ENCODE peak calls at places on chromosomes 16 and 17, in five cellular contexts. One of them, this sample, is unnamed.

GRCh38 chr16:88499314-88499713 is 46.2 kb downstream of the ZFPM1 start:
- DNase-seq in naive thymus-derived CD4-positive, alpha-beta T cell: no peak
- DNase-seq in AG04450: no peak
- DNase-seq in SK-N-SH: no peak
- DNase-seq in prostate gland: no peak
- DNase-seq in this sample: no peak

GRCh38 chr17:12618557-12618956 is 47.1 kb upstream of the MYOCD start:
- DNase-seq in naive thymus-derived CD4-positive, alpha-beta T cell: no peak
- DNase-seq in prostate gland: no peak
- DNase-seq in SK-N-SH: no peak
- DNase-seq in AG04450: peak; percentile 79
- DNase-seq in this sample: no peak

GRCh38 chr16:7398536-7398935 is 65.9 kb downstream of the RBFOX1 start:
- DNase-seq in prostate gland: no peak
- DNase-seq in SK-N-SH: no peak
- DNase-seq in naive thymus-derived CD4-positive, alpha-beta T cell: no peak
- DNase-seq in AG04450: no peak
- DNase-seq in this sample: no peak

GRCh38 chr17:6514371-6514770 is 42.0 kb downstream of the PITPNM3 start:
- DNase-seq in naive thymus-derived CD4-positive, alpha-beta T cell: no peak
- DNase-seq in SK-N-SH: no peak
- DNase-seq in AG04450: no peak
- DNase-seq in prostate gland: no peak
- DNase-seq in this sample: no peak

GRCh38 chr17:61203765-61204164 is 195.9 kb upstream of the TBX2 start:
- DNase-seq in naive thymus-derived CD4-positive, alpha-beta T cell: no peak
- DNase-seq in AG04450: no peak
- DNase-seq in SK-N-SH: no peak
- DNase-seq in prostate gland: no peak
- DNase-seq in this sample: no peak

GRCh38 chr17:59786536-59787319 is 79.3 kb downstream of the VMP1 start:
- DNase-seq in prostate gland: peak; percentile 90
- DNase-seq in naive thymus-derived CD4-positive, alpha-beta T cell: no peak
- DNase-seq in SK-N-SH: peak; percentile 32
- DNase-seq in AG04450: peak; percentile 99
- DNase-seq in this sample: peak; percentile 37

GRCh38 chr17:42920922-42921321 is 20.3 kb downstream of the G6PC1 start:
- DNase-seq in AG04450: no peak
- DNase-seq in naive thymus-derived CD4-positive, alpha-beta T cell: no peak
- DNase-seq in prostate gland: no peak
- DNase-seq in SK-N-SH: no peak
- DNase-seq in this sample: no peak

GRCh38 chr17:72529386-72529785 is 408.6 kb downstream of the SOX9 start:
- DNase-seq in naive thymus-derived CD4-positive, alpha-beta T cell: no peak
- DNase-seq in SK-N-SH: no peak
- DNase-seq in AG04450: no peak
- DNase-seq in prostate gland: no peak
- DNase-seq in this sample: no peak

GRCh38 chr16:70553645-70554044 is 30.0 kb downstream of the SF3B3 start:
- DNase-seq in naive thymus-derived CD4-positive, alpha-beta T cell: no peak
- DNase-seq in prostate gland: no peak
- DNase-seq in AG04450: peak; percentile 85
- DNase-seq in SK-N-SH: no peak
- DNase-seq in this sample: no peak

GRCh38 chr17:56690441-56691291 is 97.2 kb downstream of the NOG start:
- DNase-seq in SK-N-SH: no peak
- DNase-seq in prostate gland: no peak
- DNase-seq in naive thymus-derived CD4-positive, alpha-beta T cell: no peak
- DNase-seq in AG04450: no peak
- DNase-seq in this sample: no peak

GRCh38 chr17:73228748-73229236 is 32.9 kb downstream of the CPSF4L start:
- DNase-seq in AG04450: peak; percentile 69
- DNase-seq in SK-N-SH: no peak
- DNase-seq in naive thymus-derived CD4-positive, alpha-beta T cell: no peak
- DNase-seq in prostate gland: peak; percentile 44
- DNase-seq in this sample: peak; percentile 44

GRCh38 chr16:72369273-72369672 is 197.3 kb upstream of the PMFBP1 start:
- DNase-seq in SK-N-SH: no peak
- DNase-seq in AG04450: no peak
- DNase-seq in prostate gland: no peak
- DNase-seq in naive thymus-derived CD4-positive, alpha-beta T cell: no peak
- DNase-seq in this sample: no peak

GRCh38 chr17:49729074-49729473 is 21.3 kb upstream of the SLC35B1 start:
- DNase-seq in prostate gland: no peak
- DNase-seq in AG04450: no peak
- DNase-seq in SK-N-SH: no peak
- DNase-seq in naive thymus-derived CD4-positive, alpha-beta T cell: no peak
- DNase-seq in this sample: no peak

GRCh38 chr16:3187798-3188674 is at the start of gene OR1F1:
- DNase-seq in naive thymus-derived CD4-positive, alpha-beta T cell: no peak
- DNase-seq in SK-N-SH: peak; percentile 78
- DNase-seq in prostate gland: no peak
- DNase-seq in AG04450: no peak
- DNase-seq in this sample: peak; percentile 83

GRCh38 chr16:79845006-79845733 is 244.6 kb upstream of the MAF start:
- DNase-seq in prostate gland: no peak
- DNase-seq in AG04450: no peak
- DNase-seq in SK-N-SH: no peak
- DNase-seq in naive thymus-derived CD4-positive, alpha-beta T cell: no peak
- DNase-seq in this sample: no peak

GRCh38 chr16:67395458-67396158 is 2.3 kb upstream of the TPPP3 start:
- DNase-seq in AG04450: no peak
- DNase-seq in prostate gland: no peak
- DNase-seq in naive thymus-derived CD4-positive, alpha-beta T cell: no peak
- DNase-seq in SK-N-SH: no peak
- DNase-seq in this sample: peak; percentile 71

GRCh38 chr16:88323041-88323440 is 59.7 kb upstream of the ZNF469 start:
- DNase-seq in prostate gland: no peak
- DNase-seq in naive thymus-derived CD4-positive, alpha-beta T cell: no peak
- DNase-seq in SK-N-SH: no peak
- DNase-seq in AG04450: no peak
- DNase-seq in this sample: no peak

GRCh38 chr16:79723583-79724168 is 123.1 kb upstream of the MAF start:
- DNase-seq in AG04450: no peak
- DNase-seq in SK-N-SH: no peak
- DNase-seq in prostate gland: no peak
- DNase-seq in naive thymus-derived CD4-positive, alpha-beta T cell: no peak
- DNase-seq in this sample: peak; percentile 15

GRCh38 chr17:42210046-42210445 is 15.8 kb upstream of the GHDC start:
- DNase-seq in naive thymus-derived CD4-positive, alpha-beta T cell: no peak
- DNase-seq in prostate gland: no peak
- DNase-seq in SK-N-SH: no peak
- DNase-seq in AG04450: no peak
- DNase-seq in this sample: no peak

GRCh38 chr17:16866436-16866835 is 105.5 kb downstream of the TNFRSF13B start:
- DNase-seq in prostate gland: no peak
- DNase-seq in SK-N-SH: no peak
- DNase-seq in AG04450: no peak
- DNase-seq in naive thymus-derived CD4-positive, alpha-beta T cell: no peak
- DNase-seq in this sample: no peak

GRCh38 chr17:38547439-38547838 is 58.3 kb downstream of the SRCIN1 start:
- DNase-seq in AG04450: no peak
- DNase-seq in prostate gland: no peak
- DNase-seq in SK-N-SH: no peak
- DNase-seq in naive thymus-derived CD4-positive, alpha-beta T cell: no peak
- DNase-seq in this sample: no peak

GRCh38 chr16:86996081-86996480 is 321.1 kb downstream of the C16orf95 start:
- DNase-seq in naive thymus-derived CD4-positive, alpha-beta T cell: no peak
- DNase-seq in prostate gland: no peak
- DNase-seq in SK-N-SH: no peak
- DNase-seq in AG04450: no peak
- DNase-seq in this sample: no peak

GRCh38 chr17:8158267-8159031 is 4.3 kb downstream of the VAMP2 start:
- DNase-seq in AG04450: peak; percentile 68
- DNase-seq in SK-N-SH: peak; percentile 86
- DNase-seq in prostate gland: peak; percentile 90
- DNase-seq in naive thymus-derived CD4-positive, alpha-beta T cell: peak; percentile 78
- DNase-seq in this sample: peak; percentile 92
- H3K4me3 ChIP-seq in AG04450: no peak overlapping the region
- H3K4me3 ChIP-seq in SK-N-SH: no peak overlapping the region
- H3K4me3 ChIP-seq in prostate gland: no peak overlapping the region
- H3K4me3 ChIP-seq in naive thymus-derived CD4-positive, alpha-beta T cell: no peak overlapping the region
- H3K4me3 ChIP-seq in this sample: no peak overlapping the region

GRCh38 chr17:78624461-78625216 is 47.4 kb upstream of the DNAH17 start:
- DNase-seq in prostate gland: no peak
- DNase-seq in AG04450: no peak
- DNase-seq in SK-N-SH: no peak
- DNase-seq in naive thymus-derived CD4-positive, alpha-beta T cell: no peak
- DNase-seq in this sample: no peak
- H3K4me3 ChIP-seq in prostate gland: no peak overlapping the region
- H3K4me3 ChIP-seq in AG04450: no peak overlapping the region
- H3K4me3 ChIP-seq in SK-N-SH: no peak overlapping the region
- H3K4me3 ChIP-seq in naive thymus-derived CD4-positive, alpha-beta T cell: no peak overlapping the region
- H3K4me3 ChIP-seq in this sample: no peak overlapping the region

GRCh38 chr16:77331802-77332586 is 102.8 kb downstream of the ADAMTS18 start:
- DNase-seq in SK-N-SH: no peak
- DNase-seq in prostate gland: no peak
- DNase-seq in AG04450: no peak
- DNase-seq in naive thymus-derived CD4-positive, alpha-beta T cell: no peak
- DNase-seq in this sample: no peak

GRCh38 chr16:77330332-77331043 is 104.3 kb downstream of the ADAMTS18 start:
- DNase-seq in AG04450: no peak
- DNase-seq in SK-N-SH: no peak
- DNase-seq in naive thymus-derived CD4-positive, alpha-beta T cell: no peak
- DNase-seq in prostate gland: no peak
- DNase-seq in this sample: no peak

GRCh38 chr16:77336637-77337036 is 98.2 kb downstream of the ADAMTS18 start:
- DNase-seq in AG04450: no peak
- DNase-seq in naive thymus-derived CD4-positive, alpha-beta T cell: no peak
- DNase-seq in SK-N-SH: no peak
- DNase-seq in prostate gland: no peak
- DNase-seq in this sample: no peak

GRCh38 chr16:77332792-77333191 is 102.0 kb downstream of the ADAMTS18 start:
- DNase-seq in AG04450: no peak
- DNase-seq in naive thymus-derived CD4-positive, alpha-beta T cell: no peak
- DNase-seq in SK-N-SH: no peak
- DNase-seq in prostate gland: no peak
- DNase-seq in this sample: no peak

DNA sequence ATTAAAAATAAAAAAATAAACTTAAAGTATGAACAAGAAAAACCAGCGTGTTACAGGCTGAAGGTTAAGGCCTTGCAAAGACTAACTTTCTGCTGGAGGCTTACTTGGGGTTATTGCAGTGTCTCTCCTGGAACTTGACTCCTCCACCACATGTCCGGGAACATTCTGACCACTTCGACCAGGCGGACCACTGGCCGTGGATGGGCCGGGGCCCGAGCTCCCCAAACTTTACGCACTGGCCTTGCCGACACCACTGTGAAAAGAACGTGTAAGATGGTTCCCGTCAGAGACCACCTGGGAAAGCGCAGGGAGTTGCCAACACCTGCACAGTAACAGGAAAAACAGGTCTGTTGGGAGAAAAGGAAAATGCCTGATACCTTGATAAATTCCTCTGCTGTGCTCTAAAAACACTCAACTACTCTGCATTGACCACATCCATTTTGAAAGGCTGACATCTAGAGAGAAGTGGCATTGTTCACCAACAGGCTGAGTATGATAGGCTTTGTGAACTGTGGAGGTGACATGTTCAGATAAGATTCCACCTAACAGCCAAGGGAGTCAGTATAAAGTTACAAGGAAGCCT is 99.1 kb downstream of the ADAMTS18 start:
- DNase-seq in AG04450: no peak
- DNase-seq in prostate gland: no peak
- DNase-seq in SK-N-SH: no peak
- DNase-seq in naive thymus-derived CD4-positive, alpha-beta T cell: no peak
- DNase-seq in this sample: no peak
- H3K4me3 ChIP-seq in AG04450: no peak overlapping the region
- H3K4me3 ChIP-seq in prostate gland: no peak overlapping the region
- H3K4me3 ChIP-seq in SK-N-SH: no peak overlapping the region
- H3K4me3 ChIP-seq in naive thymus-derived CD4-positive, alpha-beta T cell: no peak overlapping the region
- H3K4me3 ChIP-seq in this sample: no peak overlapping the region

GRCh38 chr17:79839363-79840203 is at the start of gene CBX4:
- DNase-seq in naive thymus-derived CD4-positive, alpha-beta T cell: peak; percentile 86
- DNase-seq in prostate gland: peak; percentile 96
- DNase-seq in SK-N-SH: peak; percentile 99
- DNase-seq in AG04450: peak; percentile 74
- DNase-seq in this sample: peak; percentile 99

GRCh38 chr17:79841369-79842135 is 2.3 kb upstream of the CBX4 start:
- DNase-seq in AG04450: no peak
- DNase-seq in SK-N-SH: no peak
- DNase-seq in naive thymus-derived CD4-positive, alpha-beta T cell: no peak
- DNase-seq in prostate gland: no peak
- DNase-seq in this sample: peak; percentile 82

GRCh38 chr17:79838541-79839274 is 532 bp downstream of the CBX4 start:
- DNase-seq in SK-N-SH: peak; percentile 88
- DNase-seq in AG04450: no peak
- DNase-seq in prostate gland: peak; percentile 54
- DNase-seq in naive thymus-derived CD4-positive, alpha-beta T cell: no peak
- DNase-seq in this sample: peak; percentile 88

GRCh38 chr17:79840989-79841286 is 1.7 kb upstream of the CBX4 start:
- DNase-seq in prostate gland: no peak
- DNase-seq in naive thymus-derived CD4-positive, alpha-beta T cell: no peak
- DNase-seq in AG04450: no peak
- DNase-seq in SK-N-SH: no peak
- DNase-seq in this sample: no peak

DNA sequence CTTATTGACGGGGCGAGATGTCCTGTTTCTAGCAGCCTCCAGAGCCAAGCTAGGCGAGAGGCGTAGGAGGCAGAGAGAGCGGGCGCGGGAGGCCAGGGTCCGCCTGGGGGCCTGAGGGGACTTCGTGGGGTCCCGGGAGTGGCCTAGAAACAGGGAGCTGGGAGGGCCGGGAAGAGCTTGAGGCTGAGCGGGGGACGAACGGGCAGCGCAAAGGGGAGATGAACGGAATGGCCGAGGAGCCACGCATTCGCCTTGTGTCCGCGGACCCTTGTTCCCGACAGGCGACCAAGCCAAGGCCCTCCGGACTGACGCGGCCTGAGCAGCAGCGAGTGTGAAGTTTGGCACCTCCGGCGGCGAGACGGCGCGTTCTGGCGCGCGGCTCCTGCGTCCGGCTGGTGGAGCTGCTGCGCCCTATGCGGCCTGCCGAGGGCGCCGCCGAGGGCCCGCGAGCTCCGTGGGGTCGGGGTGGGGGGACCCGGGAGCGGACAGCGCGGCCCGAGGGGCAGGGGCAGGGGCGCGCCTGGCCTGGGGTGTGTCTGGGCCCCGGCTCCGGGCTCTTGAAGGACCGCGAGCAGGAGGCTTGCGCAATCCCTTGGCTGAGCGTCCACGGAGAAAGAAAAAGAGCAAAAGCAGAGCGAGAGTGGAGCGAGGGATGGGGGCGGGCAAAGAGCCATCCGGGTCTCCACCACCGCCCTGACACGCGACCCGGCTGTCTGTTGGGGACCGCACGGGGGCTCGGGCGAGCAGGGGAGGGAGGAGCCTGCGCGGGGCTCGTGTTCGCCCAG is 1.2 kb upstream of the CBX4 start:
- DNase-seq in naive thymus-derived CD4-positive, alpha-beta T cell: peak; percentile 37
- DNase-seq in SK-N-SH: peak; percentile 85
- DNase-seq in prostate gland: peak; percentile 72
- DNase-seq in AG04450: no peak
- DNase-seq in this sample: peak; percentile 81
- H3K4me3 ChIP-seq in naive thymus-derived CD4-positive, alpha-beta T cell: peak overlapping the region; percentile 47
- H3K4me3 ChIP-seq in SK-N-SH: peak overlapping the region; percentile 51
- H3K4me3 ChIP-seq in prostate gland: peak overlapping the region; percentile 29
- H3K4me3 ChIP-seq in AG04450: peak overlapping the region; percentile 58
- H3K4me3 ChIP-seq in this sample: no peak overlapping the region

GRCh38 chr16:77789085-77789611 is 784 bp downstream of the VAT1L start:
- DNase-seq in SK-N-SH: peak; percentile 47
- DNase-seq in naive thymus-derived CD4-positive, alpha-beta T cell: no peak
- DNase-seq in AG04450: no peak
- DNase-seq in prostate gland: no peak
- DNase-seq in this sample: peak; percentile 48
- H3K4me3 ChIP-seq in SK-N-SH: peak overlapping the region; percentile 81
- H3K4me3 ChIP-seq in naive thymus-derived CD4-positive, alpha-beta T cell: no peak overlapping the region
- H3K4me3 ChIP-seq in AG04450: peak overlapping the region; percentile 85
- H3K4me3 ChIP-seq in prostate gland: no peak overlapping the region
- H3K4me3 ChIP-seq in this sample: peak overlapping the region; percentile 71

This sample was measured in H7.